ENCODE peak calls at places on chromosome 15, in seven cellular contexts. A is mammary epithelial cell, K is left lung, C is EL, F is HS-5, X is Kasumi-1, N is fibroblast of the aortic adventitia. P is an unnamed sample.

GRCh38 chr15:86235667-86236066 is 156.0 kb downstream of the AGBL1 start:
- DNase-seq in A (no peak), N (no peak), K (no peak), C (no peak), X (no peak), F (no peak), P (no peak)

GRCh38 chr15:89370120-89371077 is 35.8 kb upstream of the POLG start:
- DNase-seq in N (no peak), X (peak), A (no peak), C (no peak), F (no peak), K (no peak), P (no peak)

GRCh38 chr15:75542386-75542797 is 36.7 kb downstream of the PTPN9 start:
- DNase-seq in K (no peak), C (no peak), A (no peak), X (no peak), N (no peak), F (no peak), P (no peak)

GRCh38 chr15:36724901-36725300 is 145.5 kb downstream of the CDIN1 start:
- DNase-seq in C (no peak), N (no peak), K (no peak), F (no peak), A (no peak), X (no peak), P (no peak)

GRCh38 chr15:87263844-87264243 is 992.7 kb downstream of the NTRK3 start:
- DNase-seq in F (no peak), X (no peak), K (no peak), C (peak), N (no peak), A (no peak), P (no peak)

GRCh38 chr15:48393650-48394049 is 62.4 kb downstream of the DUT start:
- DNase-seq in X (no peak), F (no peak), N (peak), K (no peak), C (no peak), A (no peak), P (no peak)

GRCh38 chr15:70142322-70143191 is 44.8 kb upstream of the TLE3 start:
- DNase-seq in X (peak), K (no peak), N (no peak), A (no peak), C (peak), F (no peak), P (peak)

GRCh38 chr15:90871716-90872480 is 3.5 kb downstream of the FURIN start:
- DNase-seq in N (no peak), C (peak), K (no peak), X (no peak), F (no peak), A (no peak), P (no peak)

GRCh38 chr15:68431792-68432401 is at the start of gene ITGA11:
- DNase-seq in N (peak), C (peak), A (peak), K (peak), F (no peak), X (no peak), P (peak)

GRCh38 chr15:63063164-63063756 is 20.7 kb downstream of the TPM1 start:
- DNase-seq in X (no peak), F (no peak), A (no peak), C (no peak), K (no peak), N (no peak), P (no peak)

GRCh38 chr15:91522609-91523332 is 330.7 kb upstream of the SLCO3A1 start:
- DNase-seq in X (no peak), A (peak), K (no peak), F (no peak), N (peak), C (peak), P (no peak)

GRCh38 chr15:41804361-41804760 is 23.5 kb upstream of the JMJD7 start:
- DNase-seq in C (no peak), X (no peak), F (no peak), A (peak), K (no peak), N (no peak), P (no peak)

GRCh38 chr15:74541494-74542191 is 623 bp downstream of the ARID3B start:
- DNase-seq in A (peak), C (peak), N (peak), X (peak), F (no peak), K (peak), P (peak)

GRCh38 chr15:66566963-66567531 is 1.2 kb upstream of the LCTL start:
- DNase-seq in F (peak), X (peak), N (peak), K (no peak), A (peak), C (peak), P (peak)

GRCh38 chr15:46089438-46090044 is 454.7 kb downstream of the SQOR start:
- DNase-seq in K (no peak), X (no peak), C (no peak), F (peak), N (no peak), A (no peak), P (no peak)

GRCh38 chr15:92315595-92316211 is 78.0 kb upstream of the ST8SIA2 start:
- DNase-seq in N (no peak), F (no peak), C (no peak), X (no peak), A (no peak), K (no peak), P (no peak)

GRCh38 chr15:37134699-37135131 is 34.4 kb upstream of the MEIS2 start:
- DNase-seq in K (no peak), N (peak), C (peak), F (no peak), A (peak), X (peak), P (no peak)

GRCh38 chr15:72970965-72971746 is 81.1 kb upstream of the NEO1 start:
- DNase-seq in C (no peak), F (no peak), X (no peak), N (no peak), K (no peak), A (no peak), P (no peak)

GRCh38 chr15:85412956-85413854 is 32.8 kb downstream of the AKAP13 start:
- DNase-seq in X (peak), C (peak), N (peak), K (peak), A (peak), F (peak), P (peak)

GRCh38 chr15:36612063-36612788 is 32.8 kb downstream of the CDIN1 start:
- DNase-seq in C (peak), K (no peak), X (no peak), A (peak), N (peak), F (peak), P (no peak)

GRCh38 chr15:90667063-90667754 is 49.9 kb upstream of the BLM start:
- DNase-seq in X (no peak), C (peak), F (no peak), K (no peak), N (no peak), A (peak), P (no peak)

P was measured in activated CD8-positive, alpha-beta T cell treated with anti-CD3 and anti-CD28 coated beads for 36 hours.